ENCODE peak calls at places on chromosome 3, in six cellular contexts. T is GM23338, H is ascending aorta, Z is SIG-M5, C is progenitor cell of endocrine pancreas, N is amygdala. U is an unnamed sample.

GRCh38 chr3:194220776-194221735 is 85.1 kb downstream of the HES1 start:
- DNase-seq in T (no peak), H (no peak), Z (no peak), C (no peak), N (no peak), U (no peak)

GRCh38 chr3:44870375-44871061 is 3.9 kb upstream of the TGM4 start:
- DNase-seq in T (no peak), H (no peak), Z (no peak), C (no peak), N (no peak), U (no peak)

GRCh38 chr3:7423995-7424394 is 563.1 kb downstream of the GRM7 start:
- DNase-seq in T (peak; percentile 54), H (no peak), Z (no peak), C (no peak), N (no peak), U (no peak)

GRCh38 chr3:119743921-119744320 is 38.0 kb upstream of the NR1I2 start:
- DNase-seq in T (no peak), H (no peak), Z (no peak), C (no peak), N (no peak), U (no peak)

GRCh38 chr3:36380171-36381031 is at the start of gene STAC:
- DNase-seq in T (peak; percentile 67), H (peak; percentile 74), Z (no peak), C (peak; percentile 40), N (no peak), U (no peak)

GRCh38 chr3:127735767-127736693 is 63.3 kb downstream of the ABTB1 start:
- DNase-seq in T (no peak), H (peak; percentile 78), Z (no peak), C (no peak), N (no peak), U (no peak)

GRCh38 chr3:2765002-2765579 is 345.1 kb downstream of the IL5RA start:
- DNase-seq in T (peak; percentile 66), H (no peak), Z (no peak), C (no peak), N (no peak), U (no peak)

GRCh38 chr3:7290062-7290825 is 429.3 kb downstream of the GRM7 start:
- DNase-seq in T (no peak), H (no peak), Z (no peak), C (no peak), N (no peak), U (no peak)

GRCh38 chr3:69791111-69791510 is 51.8 kb downstream of the MITF start:
- DNase-seq in T (no peak), H (peak; percentile 87), Z (no peak), C (no peak), N (no peak), U (peak; percentile 79)

GRCh38 chr3:101070260-101071121 is 77.3 kb upstream of the ABI3BP start:
- DNase-seq in T (peak; percentile 91), H (no peak), Z (no peak), C (peak; percentile 50), N (no peak), U (no peak)

GRCh38 chr3:173221010-173221409 is 80.0 kb upstream of the SPATA16 start:
- DNase-seq in T (peak; percentile 65), H (no peak), Z (no peak), C (no peak), N (no peak), U (no peak)

GRCh38 chr3:65545429-65545828 is 493.3 kb downstream of the MAGI1 start:
- DNase-seq in T (no peak), H (no peak), Z (no peak), C (no peak), N (no peak), U (no peak)

GRCh38 chr3:111338059-111338698 is 203.8 kb upstream of the CD96 start:
- DNase-seq in T (peak; percentile 81), H (no peak), Z (no peak), C (peak; percentile 24), N (no peak), U (peak; percentile 48)

GRCh38 chr3:45612918-45613602 is 18.5 kb downstream of the LIMD1 start:
- DNase-seq in T (no peak), H (no peak), Z (no peak), C (no peak), N (no peak), U (no peak)

GRCh38 chr3:106794442-106794841 is 582.8 kb upstream of the CCDC54 start:
- DNase-seq in T (no peak), H (no peak), Z (no peak), C (no peak), N (no peak), U (no peak)

GRCh38 chr3:197430502-197430901 is 125.3 kb downstream of the BDH1 start:
- DNase-seq in T (no peak), H (no peak), Z (no peak), C (no peak), N (no peak), U (no peak)

GRCh38 chr3:52524752-52525661 is 8.7 kb downstream of the NT5DC2 start:
- DNase-seq in T (no peak), H (peak; percentile 78), Z (no peak), C (no peak), N (no peak), U (no peak)

GRCh38 chr3:31692714-31693113 is 160.0 kb downstream of the STT3B start:
- DNase-seq in T (no peak), H (no peak), Z (no peak), C (no peak), N (no peak), U (no peak)

GRCh38 chr3:100329800-100330489 is 4.6 kb upstream of the NIT2 start:
- DNase-seq in T (no peak), H (no peak), Z (no peak), C (no peak), N (no peak), U (no peak)